ENCODE peak calls at places on chromosome X, in five cellular contexts. L is KBM-7, R is transverse colon, W is hepatic stellate cell, N is GM10248. D is an unnamed sample.

GRCh38 chrX:45070116-45071007 is 130.3 kb downstream of the DIPK2B start:
- DNase-seq in R (no peak), W (peak; percentile 8), L (peak; percentile 85), N (peak; percentile 9), D (no peak)

GRCh38 chrX:149512225-149512885 is 7.2 kb upstream of the IDS start:
- DNase-seq in W (peak; percentile 53), R (peak; percentile 63), L (peak; percentile 88), N (peak; percentile 46), D (peak; percentile 59)

GRCh38 chrX:40402771-40403533 is 177.8 kb upstream of the ATP6AP2 start:
- DNase-seq in R (peak; percentile 21), N (no peak), W (peak; percentile 34), L (no peak), D (peak; percentile 60)

GRCh38 chrX:16786791-16787735 is 797 bp downstream of the TXLNG start:
- DNase-seq in L (no peak), W (peak; percentile 13), N (peak; percentile 46), R (peak; percentile 38), D (no peak)

GRCh38 chrX:102599950-102600579 is 750 bp downstream of the ARMCX5 start:
- DNase-seq in R (no peak), N (no peak), L (peak; percentile 46), W (no peak), D (no peak)

GRCh38 chrX:25295466-25295865 is 279.7 kb upstream of the ARX start:
- DNase-seq in N (no peak), R (no peak), W (no peak), L (no peak), D (no peak)

GRCh38 chrX:113274345-113274744 is 433.7 kb upstream of the AMOT start:
- DNase-seq in R (no peak), W (no peak), N (no peak), L (peak; percentile 62), D (no peak)

GRCh38 chrX:47859686-47860085 is 23.0 kb downstream of the ZNF81 start:
- DNase-seq in R (no peak), W (no peak), L (no peak), N (no peak), D (no peak)

GRCh38 chrX:42117318-42117717 is 194.0 kb upstream of the CASK start:
- DNase-seq in W (no peak), N (no peak), R (no peak), L (no peak), D (no peak)